ENCODE peak calls at places on chromosomes 13 and 19, in six cellular contexts. One of them, this sample, is unnamed.

GRCh38 chr13:106987435-106987800 is 419.5 kb upstream of the ARGLU1 start:
- DNase-seq in fibroblast of lung: no peak
- DNase-seq in astrocyte: no peak
- DNase-seq in GM12878: no peak
- DNase-seq in GM23338: no peak
- DNase-seq in keratinocyte: no peak
- DNase-seq in this sample: no peak

GRCh38 chr19:3544742-3545668 is 6.0 kb downstream of the TEKTIP1 start:
- DNase-seq in fibroblast of lung: no peak
- DNase-seq in astrocyte: no peak
- DNase-seq in GM12878: no peak
- DNase-seq in GM23338: peak
- DNase-seq in keratinocyte: peak
- DNase-seq in this sample: peak

GRCh38 chr13:109154146-109154545 is 524.7 kb downstream of the MYO16 start:
- DNase-seq in fibroblast of lung: peak
- DNase-seq in astrocyte: peak
- DNase-seq in GM12878: no peak
- DNase-seq in GM23338: no peak
- DNase-seq in keratinocyte: no peak
- DNase-seq in this sample: no peak

GRCh38 chr13:75341025-75341424 is 140.9 kb downstream of the TBC1D4 start:
- DNase-seq in fibroblast of lung: no peak
- DNase-seq in astrocyte: no peak
- DNase-seq in GM12878: no peak
- DNase-seq in GM23338: no peak
- DNase-seq in keratinocyte: no peak
- DNase-seq in this sample: no peak

GRCh38 chr19:39428309-39429112 is 7.2 kb downstream of the RPS16 start:
- DNase-seq in fibroblast of lung: peak
- DNase-seq in astrocyte: peak
- DNase-seq in GM12878: no peak
- DNase-seq in GM23338: peak
- DNase-seq in keratinocyte: no peak
- DNase-seq in this sample: peak

GRCh38 chr13:113851480-113851803 is 12.4 kb downstream of the GAS6 start:
- DNase-seq in fibroblast of lung: no peak
- DNase-seq in astrocyte: no peak
- DNase-seq in GM12878: no peak
- DNase-seq in GM23338: no peak
- DNase-seq in keratinocyte: no peak
- DNase-seq in this sample: no peak

GRCh38 chr19:8145969-8146368 is 3.4 kb downstream of the FBN3 start:
- DNase-seq in fibroblast of lung: no peak
- DNase-seq in astrocyte: no peak
- DNase-seq in GM12878: no peak
- DNase-seq in GM23338: peak
- DNase-seq in keratinocyte: no peak
- DNase-seq in this sample: peak

GRCh38 chr13:106182404-106182803 is 353.1 kb downstream of the EFNB2 start:
- DNase-seq in fibroblast of lung: peak
- DNase-seq in astrocyte: peak
- DNase-seq in GM12878: no peak
- DNase-seq in GM23338: no peak
- DNase-seq in keratinocyte: peak
- DNase-seq in this sample: no peak

GRCh38 chr19:55857149-55857548 is 20.8 kb downstream of the NLRP4 start:
- DNase-seq in fibroblast of lung: no peak
- DNase-seq in astrocyte: no peak
- DNase-seq in GM12878: peak
- DNase-seq in GM23338: no peak
- DNase-seq in keratinocyte: no peak
- DNase-seq in this sample: no peak

GRCh38 chr13:95301947-95302386 is 716 bp upstream of the ABCC4 start:
- DNase-seq in fibroblast of lung: no peak
- DNase-seq in astrocyte: peak
- DNase-seq in GM12878: no peak
- DNase-seq in GM23338: peak
- DNase-seq in keratinocyte: no peak
- DNase-seq in this sample: peak

GRCh38 chr13:72868229-72868628 is 86.3 kb downstream of the PIBF1 start:
- DNase-seq in fibroblast of lung: no peak
- DNase-seq in astrocyte: no peak
- DNase-seq in GM12878: no peak
- DNase-seq in GM23338: no peak
- DNase-seq in keratinocyte: no peak
- DNase-seq in this sample: no peak

GRCh38 chr13:27708325-27708724 is 84.0 kb upstream of the GSX1 start:
- DNase-seq in fibroblast of lung: no peak
- DNase-seq in astrocyte: no peak
- DNase-seq in GM12878: no peak
- DNase-seq in GM23338: no peak
- DNase-seq in keratinocyte: no peak
- DNase-seq in this sample: no peak

GRCh38 chr19:33486936-33487793 is 34.4 kb downstream of the PEPD start:
- DNase-seq in fibroblast of lung: no peak
- DNase-seq in astrocyte: no peak
- DNase-seq in GM12878: no peak
- DNase-seq in GM23338: no peak
- DNase-seq in keratinocyte: no peak
- DNase-seq in this sample: no peak

GRCh38 chr13:73411067-73411809 is 352.4 kb downstream of the KLF5 start:
- DNase-seq in fibroblast of lung: peak
- DNase-seq in astrocyte: no peak
- DNase-seq in GM12878: no peak
- DNase-seq in GM23338: no peak
- DNase-seq in keratinocyte: no peak
- DNase-seq in this sample: no peak

GRCh38 chr13:106156468-106156867 is 379.0 kb downstream of the EFNB2 start:
- DNase-seq in fibroblast of lung: peak
- DNase-seq in astrocyte: peak
- DNase-seq in GM12878: no peak
- DNase-seq in GM23338: no peak
- DNase-seq in keratinocyte: peak
- DNase-seq in this sample: no peak

GRCh38 chr19:41784337-41785239 is 11.8 kb upstream of the CEACAM3 start:
- DNase-seq in fibroblast of lung: no peak
- DNase-seq in astrocyte: no peak
- DNase-seq in GM12878: no peak
- DNase-seq in GM23338: no peak
- DNase-seq in keratinocyte: no peak
- DNase-seq in this sample: no peak

GRCh38 chr19:6273701-6274601 is 5.8 kb downstream of the MLLT1 start:
- DNase-seq in fibroblast of lung: peak
- DNase-seq in astrocyte: peak
- DNase-seq in GM12878: no peak
- DNase-seq in GM23338: no peak
- DNase-seq in keratinocyte: no peak
- DNase-seq in this sample: no peak

GRCh38 chr13:34867590-34867989 is 74.5 kb upstream of the NBEA start:
- DNase-seq in fibroblast of lung: peak
- DNase-seq in astrocyte: peak
- DNase-seq in GM12878: peak
- DNase-seq in GM23338: no peak
- DNase-seq in keratinocyte: no peak
- DNase-seq in this sample: no peak

GRCh38 chr13:77374786-77375185 is 47.9 kb upstream of the MYCBP2 start:
- DNase-seq in fibroblast of lung: no peak
- DNase-seq in astrocyte: no peak
- DNase-seq in GM12878: no peak
- DNase-seq in GM23338: no peak
- DNase-seq in keratinocyte: no peak
- DNase-seq in this sample: no peak

GRCh38 chr19:16258440-16258903 is 60.8 kb downstream of the AP1M1 start:
- DNase-seq in fibroblast of lung: no peak
- DNase-seq in astrocyte: no peak
- DNase-seq in GM12878: no peak
- DNase-seq in GM23338: no peak
- DNase-seq in keratinocyte: no peak
- DNase-seq in this sample: no peak

GRCh38 chr13:27168086-27168485 is 3.5 kb downstream of the USP12 start:
- DNase-seq in fibroblast of lung: no peak
- DNase-seq in astrocyte: no peak
- DNase-seq in GM12878: no peak
- DNase-seq in GM23338: no peak
- DNase-seq in keratinocyte: no peak
- DNase-seq in this sample: no peak

GRCh38 chr13:27379694-27380596 is 44.5 kb upstream of the GTF3A start:
- DNase-seq in fibroblast of lung: peak
- DNase-seq in astrocyte: no peak
- DNase-seq in GM12878: no peak
- DNase-seq in GM23338: peak
- DNase-seq in keratinocyte: no peak
- DNase-seq in this sample: peak

GRCh38 chr13:98970293-98970692 is 7.6 kb downstream of the DOCK9 start:
- DNase-seq in fibroblast of lung: no peak
- DNase-seq in astrocyte: no peak
- DNase-seq in GM12878: no peak
- DNase-seq in GM23338: no peak
- DNase-seq in keratinocyte: no peak
- DNase-seq in this sample: no peak

GRCh38 chr19:11018179-11018578 is 57.3 kb downstream of the SMARCA4 start:
- DNase-seq in fibroblast of lung: peak
- DNase-seq in astrocyte: peak
- DNase-seq in GM12878: no peak
- DNase-seq in GM23338: no peak
- DNase-seq in keratinocyte: no peak
- DNase-seq in this sample: no peak

GRCh38 chr13:38902551-38902950 is 88.1 kb downstream of the STOML3 start:
- DNase-seq in fibroblast of lung: no peak
- DNase-seq in astrocyte: no peak
- DNase-seq in GM12878: no peak
- DNase-seq in GM23338: no peak
- DNase-seq in keratinocyte: no peak
- DNase-seq in this sample: no peak

GRCh38 chr19:34513767-34514166 is 32.2 kb downstream of the WTIP start:
- DNase-seq in fibroblast of lung: no peak
- DNase-seq in astrocyte: no peak
- DNase-seq in GM12878: no peak
- DNase-seq in GM23338: no peak
- DNase-seq in keratinocyte: no peak
- DNase-seq in this sample: no peak

GRCh38 chr19:45863840-45864628 is at the start of gene FOXA3:
- DNase-seq in fibroblast of lung: peak
- DNase-seq in astrocyte: no peak
- DNase-seq in GM12878: no peak
- DNase-seq in GM23338: peak
- DNase-seq in keratinocyte: no peak
- DNase-seq in this sample: peak
- TF ChIP-seq EZH2 in fibroblast of lung: peak
- TF ChIP-seq EZH2 in astrocyte: peak
- TF ChIP-seq EZH2 in GM12878: no peak
- TF ChIP-seq EZH2 in GM23338: no peak
- TF ChIP-seq EZH2 in keratinocyte: peak
- TF ChIP-seq EZH2 in this sample: no peak

GRCh38 chr13:78607409-78608253 is 4.3 kb upstream of the POU4F1 start:
- DNase-seq in fibroblast of lung: no peak
- DNase-seq in astrocyte: no peak
- DNase-seq in GM12878: no peak
- DNase-seq in GM23338: peak
- DNase-seq in keratinocyte: no peak
- DNase-seq in this sample: peak
- TF ChIP-seq EZH2 in fibroblast of lung: peak
- TF ChIP-seq EZH2 in astrocyte: peak
- TF ChIP-seq EZH2 in GM12878: no peak
- TF ChIP-seq EZH2 in GM23338: peak
- TF ChIP-seq EZH2 in keratinocyte: peak
- TF ChIP-seq EZH2 in this sample: peak

GRCh38 chr19:47151627-47152026 is 21.0 kb downstream of the SAE1 start:
- DNase-seq in fibroblast of lung: no peak
- DNase-seq in astrocyte: no peak
- DNase-seq in GM12878: no peak
- DNase-seq in GM23338: no peak
- DNase-seq in keratinocyte: no peak
- DNase-seq in this sample: no peak
- TF ChIP-seq EZH2 in fibroblast of lung: no peak
- TF ChIP-seq EZH2 in astrocyte: no peak
- TF ChIP-seq EZH2 in GM12878: no peak
- TF ChIP-seq EZH2 in GM23338: no peak
- TF ChIP-seq EZH2 in keratinocyte: no peak
- TF ChIP-seq EZH2 in this sample: no peak

DNA sequence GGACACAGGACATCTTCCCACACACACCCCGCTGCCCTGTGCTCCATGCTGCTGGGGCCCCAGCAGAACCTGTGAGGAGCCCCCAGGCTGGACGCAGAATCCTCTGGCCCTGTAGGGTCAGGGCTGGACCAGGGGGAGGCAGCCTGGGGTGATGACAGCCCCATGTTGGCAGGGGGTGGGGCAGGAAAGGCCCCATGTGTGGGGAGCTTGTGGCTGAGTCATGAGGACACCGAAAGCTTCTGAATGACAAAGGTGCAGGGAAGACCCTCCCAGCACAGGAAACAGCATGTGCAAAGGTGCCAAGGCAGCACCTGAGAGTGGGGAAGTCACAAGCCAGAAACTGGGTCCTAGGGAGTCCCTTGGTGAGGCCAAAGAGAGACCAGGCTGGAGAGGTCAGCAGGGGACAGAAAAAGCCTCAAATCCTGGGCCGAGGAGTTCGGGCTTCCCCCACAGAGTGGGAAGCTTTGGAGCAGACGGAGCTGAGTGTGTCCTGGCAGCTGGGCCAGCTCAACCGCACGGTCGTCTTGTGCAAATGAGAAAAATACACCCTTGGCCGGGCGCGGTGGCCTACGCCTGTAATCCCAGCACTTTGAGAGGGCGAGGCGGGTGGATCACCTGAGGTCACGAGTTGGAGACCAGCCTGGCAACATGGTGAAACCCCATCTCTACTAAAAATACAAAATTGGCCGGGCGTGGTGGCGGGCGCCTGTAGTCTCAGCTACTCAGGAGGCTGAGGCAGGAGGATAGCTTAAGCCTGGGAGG is 17.5 kb downstream of the ATP8B3 start:
- DNase-seq in fibroblast of lung: no peak
- DNase-seq in astrocyte: no peak
- DNase-seq in GM12878: no peak
- DNase-seq in GM23338: peak
- DNase-seq in keratinocyte: no peak
- DNase-seq in this sample: no peak
- TF ChIP-seq EZH2 in fibroblast of lung: no peak
- TF ChIP-seq EZH2 in astrocyte: no peak
- TF ChIP-seq EZH2 in GM12878: no peak
- TF ChIP-seq EZH2 in GM23338: no peak
- TF ChIP-seq EZH2 in keratinocyte: no peak
- TF ChIP-seq EZH2 in this sample: no peak